ENCODE peak calls at places on chromosomes 12 and 14, in five cellular contexts. I is CD4-positive, alpha-beta memory T cell; G is mammary epithelial cell; U is CD8-positive, alpha-beta memory T cell; F is transverse colon. Z is an unnamed sample.

GRCh38 chr12:121992059-121992879 is 29.4 kb upstream of the BCL7A start:
- DNase-seq in I (no peak), G (peak; percentile 100), U (no peak), F (no peak), Z (no peak)

GRCh38 chr14:56349942-56350341 is 229.7 kb upstream of the TMEM260 start:
- DNase-seq in I (no peak), G (no peak), U (no peak), F (no peak), Z (no peak)

GRCh38 chr12:15782667-15783066 is 6.5 kb downstream of the EPS8 start:
- DNase-seq in I (no peak), G (no peak), U (no peak), F (no peak), Z (no peak)

GRCh38 chr12:104360988-104361707 is 57.6 kb downstream of the EID3 start:
- DNase-seq in I (no peak), G (no peak), U (no peak), F (no peak), Z (no peak)

GRCh38 chr14:22980672-22981089 is 1.7 kb downstream of the AJUBA start:
- DNase-seq in I (no peak), G (peak; percentile 69), U (peak; percentile 55), F (peak; percentile 59), Z (peak; percentile 54)

GRCh38 chr12:128961957-128962356 is 108.7 kb downstream of the GLT1D1 start:
- DNase-seq in I (no peak), G (no peak), U (no peak), F (no peak), Z (no peak)

GRCh38 chr14:102363182-102363952 is 626 bp downstream of the TECPR2 start:
- DNase-seq in I (peak; percentile 43), G (peak; percentile 67), U (no peak), F (peak; percentile 40), Z (no peak)

GRCh38 chr14:74244115-74244514 is 4.9 kb downstream of the VSX2 start:
- DNase-seq in I (no peak), G (no peak), U (no peak), F (no peak), Z (no peak)

GRCh38 chr14:71856199-71856919 is 75.9 kb upstream of the RGS6 start:
- DNase-seq in I (no peak), G (peak; percentile 15), U (no peak), F (no peak), Z (peak; percentile 59)

GRCh38 chr14:35365130-35366047 is 39.2 kb downstream of the NFKBIA start:
- DNase-seq in I (no peak), G (peak; percentile 92), U (peak; percentile 60), F (peak; percentile 68), Z (no peak)

GRCh38 chr14:105328070-105328677 is 13.6 kb downstream of the PACS2 start:
- DNase-seq in I (no peak), G (no peak), U (no peak), F (no peak), Z (no peak)

GRCh38 chr14:95522116-95522515 is 5.7 kb upstream of the SYNE3 start:
- DNase-seq in I (no peak), G (no peak), U (no peak), F (no peak), Z (no peak)

GRCh38 chr14:95522556-95522955 is 6.1 kb upstream of the SYNE3 start:
- DNase-seq in I (no peak), G (no peak), U (no peak), F (no peak), Z (no peak)

GRCh38 chr14:95523051-95523817 is 6.8 kb upstream of the SYNE3 start:
- DNase-seq in I (peak; percentile 60), G (no peak), U (no peak), F (no peak), Z (peak; percentile 49)

GRCh38 chr14:95524706-95525512 is 8.5 kb upstream of the SYNE3 start:
- DNase-seq in I (no peak), G (peak; percentile 80), U (no peak), F (no peak), Z (no peak)

DNA sequence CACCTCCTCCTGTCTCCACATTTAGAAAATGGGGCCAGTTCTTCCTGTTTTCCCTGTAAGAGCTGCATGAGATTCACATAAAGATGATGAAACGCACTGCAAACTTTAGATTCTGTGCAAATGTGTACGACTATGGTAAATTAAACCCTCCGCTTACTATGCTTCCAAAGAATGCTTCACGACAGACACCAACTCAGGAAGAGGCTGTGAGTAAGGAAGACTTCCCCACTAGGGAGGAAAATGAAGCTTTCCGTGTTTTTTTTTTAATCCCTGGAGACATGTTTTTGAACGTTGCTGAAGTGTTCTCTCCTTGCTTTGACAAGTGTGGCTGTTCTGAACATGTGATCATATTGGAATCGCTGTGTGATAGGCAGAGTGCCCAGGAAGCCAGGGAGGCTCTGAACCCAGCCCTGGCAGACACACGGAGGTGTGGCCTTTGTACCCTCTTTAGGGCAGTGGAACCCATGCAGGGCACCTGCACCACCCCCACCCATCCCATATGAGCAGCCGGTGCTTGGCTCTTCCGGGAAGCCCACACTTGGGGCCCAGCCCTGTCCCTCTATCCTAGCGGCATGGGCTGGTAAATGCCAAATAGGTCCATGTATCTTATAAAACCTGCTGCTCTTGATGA is 7.5 kb upstream of the SYNE3 start:
- DNase-seq in I (peak; percentile 71), G (no peak), U (peak; percentile 72), F (peak; percentile 79), Z (peak; percentile 80)
- H3K27ac ChIP-seq in I (peak overlapping the region; percentile 60), G (no peak overlapping the region), U (peak overlapping the region; percentile 51), F (peak overlapping the region; percentile 50), Z (peak overlapping the region; percentile 68)

DNA sequence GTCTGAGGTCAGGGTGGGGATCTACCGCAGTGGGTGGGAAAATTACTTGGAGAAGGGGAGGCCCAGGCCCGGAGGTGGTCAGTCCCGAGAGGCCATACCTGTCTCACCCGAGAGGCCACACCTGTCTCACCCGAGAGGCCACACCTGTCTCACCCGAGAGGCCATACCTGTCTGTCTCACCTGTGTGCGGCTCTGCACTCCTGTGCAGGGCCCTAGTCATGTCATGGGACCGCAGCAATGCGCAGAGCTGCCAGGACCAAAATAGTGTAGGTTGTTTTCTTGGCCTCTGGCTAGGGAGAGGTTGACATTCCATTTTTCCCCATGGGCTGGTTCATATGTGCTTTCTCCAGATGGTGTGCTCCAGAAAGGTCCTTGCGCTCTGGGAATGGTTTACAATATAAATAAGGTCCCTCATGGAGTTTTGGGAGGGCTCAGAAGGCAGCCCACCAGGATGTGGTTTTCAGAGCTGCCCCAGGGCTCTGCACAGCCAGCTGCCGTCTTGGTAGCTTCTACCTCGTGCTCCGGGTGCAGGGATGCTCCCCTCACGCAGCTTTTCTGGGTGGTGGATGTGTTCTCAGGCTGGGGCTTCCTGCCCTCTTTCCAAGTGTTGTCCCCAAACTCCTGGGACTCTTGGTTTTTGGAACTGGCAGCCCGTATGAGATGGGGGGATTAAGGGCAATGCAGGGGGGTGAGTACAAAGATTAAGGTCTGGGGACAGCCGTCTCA is 58.2 kb downstream of the CACNA1C start:
- DNase-seq in I (no peak), G (no peak), U (no peak), F (no peak), Z (no peak)
- H3K27ac ChIP-seq in I (no peak overlapping the region), G (no peak overlapping the region), U (no peak overlapping the region), F (no peak overlapping the region), Z (no peak overlapping the region)

GRCh38 chr12:4402996-4403395 is 23.5 kb upstream of the FGF23 start:
- DNase-seq in I (no peak), G (no peak), U (no peak), F (no peak), Z (no peak)
- H3K27ac ChIP-seq in I (no peak overlapping the region), G (no peak overlapping the region), U (no peak overlapping the region), F (no peak overlapping the region), Z (no peak overlapping the region)

GRCh38 chr14:76834296-76834695 is 8.1 kb downstream of the LRRC74A start:
- DNase-seq in I (no peak), G (no peak), U (no peak), F (no peak), Z (no peak)
- H3K27ac ChIP-seq in I (no peak overlapping the region), G (no peak overlapping the region), U (no peak overlapping the region), F (no peak overlapping the region), Z (no peak overlapping the region)

GRCh38 chr12:108773798-108774788 is 42.8 kb upstream of the CORO1C start:
- DNase-seq in I (no peak), G (peak; percentile 91), U (no peak), F (peak; percentile 78), Z (peak; percentile 17)

GRCh38 chr12:108770269-108770829 is 39.0 kb upstream of the CORO1C start:
- DNase-seq in I (no peak), G (no peak), U (no peak), F (no peak), Z (no peak)

GRCh38 chr12:108772247-108772646 is 40.9 kb upstream of the CORO1C start:
- DNase-seq in I (no peak), G (no peak), U (no peak), F (peak; percentile 49), Z (peak; percentile 10)

GRCh38 chr12:108770963-108771362 is 39.6 kb upstream of the CORO1C start:
- DNase-seq in I (no peak), G (no peak), U (no peak), F (no peak), Z (no peak)

DNA sequence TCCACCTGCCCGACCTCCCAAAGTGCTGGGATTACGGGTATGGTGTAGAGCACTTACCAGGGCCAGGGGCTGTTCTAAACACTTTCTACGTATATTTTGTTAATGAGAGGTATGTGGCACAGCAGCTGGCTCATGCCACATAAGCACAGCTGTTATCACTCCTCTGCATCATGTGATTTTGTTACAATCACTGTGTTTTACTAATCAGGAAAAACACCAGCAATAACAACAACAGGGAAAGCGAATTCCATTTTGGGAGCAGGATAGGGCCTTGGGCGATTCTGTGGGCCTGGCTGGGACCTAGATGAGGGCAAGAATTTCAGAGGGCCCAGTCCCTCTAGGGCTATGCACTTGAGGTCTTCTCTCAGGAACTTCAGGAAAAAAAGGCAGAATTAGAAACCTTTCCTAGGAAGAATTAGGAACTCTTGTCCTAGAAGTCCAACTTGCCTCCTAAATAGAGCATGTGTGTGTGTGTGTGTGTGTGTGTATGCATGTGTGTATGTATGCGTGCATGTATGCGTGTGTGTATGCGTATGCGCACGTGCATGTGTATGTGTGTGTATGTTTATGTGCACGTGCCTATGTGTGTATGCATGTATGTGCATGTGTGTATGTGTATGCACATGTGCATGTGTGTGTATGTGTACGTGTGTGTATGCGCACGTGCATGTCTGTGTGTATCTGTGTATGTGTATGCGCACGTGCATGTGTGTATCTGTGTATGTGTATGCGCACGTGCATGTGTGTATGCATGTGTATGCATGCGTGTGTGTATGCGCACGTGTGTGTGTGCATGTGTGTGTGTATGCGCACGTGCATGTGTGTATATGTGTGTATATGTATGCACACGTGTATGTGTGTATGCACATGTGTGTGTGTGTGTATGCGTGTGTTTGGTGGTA is 41.8 kb upstream of the CORO1C start:
- DNase-seq in I (no peak), G (no peak), U (no peak), F (no peak), Z (no peak)
- H3K27ac ChIP-seq in I (no peak overlapping the region), G (peak overlapping the region; percentile 30), U (no peak overlapping the region), F (peak overlapping the region; percentile 86), Z (no peak overlapping the region)

GRCh38 chr12:45353944-45354343 is 138.0 kb downstream of the ANO6 start:
- DNase-seq in I (no peak), G (no peak), U (no peak), F (no peak), Z (no peak)

GRCh38 chr12:45351921-45352670 is 136.2 kb downstream of the ANO6 start:
- DNase-seq in I (no peak), G (no peak), U (no peak), F (no peak), Z (no peak)

GRCh38 chr12:45355750-45356149 is 139.9 kb downstream of the ANO6 start:
- DNase-seq in I (no peak), G (no peak), U (no peak), F (no peak), Z (no peak)

GRCh38 chr12:45356822-45357546 is 141.1 kb downstream of the ANO6 start:
- DNase-seq in I (no peak), G (no peak), U (no peak), F (no peak), Z (no peak)

GRCh38 chr12:45354399-45354798 is 138.5 kb downstream of the ANO6 start:
- DNase-seq in I (no peak), G (no peak), U (no peak), F (no peak), Z (no peak)
- H3K27ac ChIP-seq in I (no peak overlapping the region), G (no peak overlapping the region), U (no peak overlapping the region), F (no peak overlapping the region), Z (peak overlapping the region; percentile 39)

Z was measured in DND-41.